ENCODE peak calls at places on chromosome 15, in five cellular contexts. One of them, this sample, is unnamed.

GRCh38 chr15:74995779-74996765 is 709 bp downstream of the SCAMP5 start:
- DNase-seq in lower lobe of right lung: no peak
- DNase-seq in cardiac muscle cell: peak; percentile 24
- DNase-seq in mucosa of descending colon: peak; percentile 22
- DNase-seq in psoas muscle: peak; percentile 26
- DNase-seq in this sample: no peak

GRCh38 chr15:80599359-80599758 is 95.8 kb upstream of the ABHD17C start:
- DNase-seq in psoas muscle: no peak
- DNase-seq in lower lobe of right lung: no peak
- DNase-seq in mucosa of descending colon: no peak
- DNase-seq in cardiac muscle cell: no peak
- DNase-seq in this sample: no peak

GRCh38 chr15:68347392-68347791 is 69.8 kb downstream of the FEM1B start:
- DNase-seq in psoas muscle: no peak
- DNase-seq in mucosa of descending colon: no peak
- DNase-seq in lower lobe of right lung: no peak
- DNase-seq in cardiac muscle cell: no peak
- DNase-seq in this sample: no peak

GRCh38 chr15:80514071-80514780 is 110.0 kb downstream of the ARNT2 start:
- DNase-seq in lower lobe of right lung: no peak
- DNase-seq in psoas muscle: no peak
- DNase-seq in cardiac muscle cell: no peak
- DNase-seq in mucosa of descending colon: no peak
- DNase-seq in this sample: no peak

GRCh38 chr15:68431037-68431791 is 749 bp downstream of the ITGA11 start:
- DNase-seq in psoas muscle: peak; percentile 65
- DNase-seq in lower lobe of right lung: no peak
- DNase-seq in mucosa of descending colon: no peak
- DNase-seq in cardiac muscle cell: peak; percentile 14
- DNase-seq in this sample: no peak

GRCh38 chr15:58438956-58439355 is 7.2 kb downstream of the LIPC start:
- DNase-seq in cardiac muscle cell: peak; percentile 66
- DNase-seq in mucosa of descending colon: peak; percentile 70
- DNase-seq in psoas muscle: no peak
- DNase-seq in lower lobe of right lung: no peak
- DNase-seq in this sample: peak; percentile 54

GRCh38 chr15:21260966-21261395 is 179.3 kb downstream of the POTEB3 start:
- DNase-seq in cardiac muscle cell: no peak
- DNase-seq in lower lobe of right lung: peak; percentile 53
- DNase-seq in mucosa of descending colon: no peak
- DNase-seq in psoas muscle: peak; percentile 17
- DNase-seq in this sample: no peak

GRCh38 chr15:58053236-58054153 is 12.0 kb downstream of the ALDH1A2 start:
- DNase-seq in mucosa of descending colon: no peak
- DNase-seq in cardiac muscle cell: no peak
- DNase-seq in lower lobe of right lung: no peak
- DNase-seq in psoas muscle: no peak
- DNase-seq in this sample: no peak

GRCh38 chr15:77354064-77354463 is 65.8 kb downstream of the PEAK1 start:
- DNase-seq in lower lobe of right lung: no peak
- DNase-seq in cardiac muscle cell: no peak
- DNase-seq in psoas muscle: no peak
- DNase-seq in mucosa of descending colon: no peak
- DNase-seq in this sample: no peak

GRCh38 chr15:34014556-34014955 is 24.4 kb downstream of the AVEN start:
- DNase-seq in mucosa of descending colon: no peak
- DNase-seq in cardiac muscle cell: no peak
- DNase-seq in lower lobe of right lung: no peak
- DNase-seq in psoas muscle: no peak
- DNase-seq in this sample: no peak

GRCh38 chr15:77168616-77169015 is 97.7 kb upstream of the TSPAN3 start:
- DNase-seq in mucosa of descending colon: no peak
- DNase-seq in psoas muscle: no peak
- DNase-seq in lower lobe of right lung: no peak
- DNase-seq in cardiac muscle cell: no peak
- DNase-seq in this sample: no peak

GRCh38 chr15:100714749-100715342 is 112.5 kb downstream of the ASB7 start:
- DNase-seq in cardiac muscle cell: peak; percentile 74
- DNase-seq in lower lobe of right lung: no peak
- DNase-seq in mucosa of descending colon: no peak
- DNase-seq in psoas muscle: no peak
- DNase-seq in this sample: no peak

GRCh38 chr15:38660726-38661125 is 96.1 kb upstream of the RASGRP1 start:
- DNase-seq in mucosa of descending colon: no peak
- DNase-seq in psoas muscle: no peak
- DNase-seq in cardiac muscle cell: no peak
- DNase-seq in lower lobe of right lung: no peak
- DNase-seq in this sample: no peak

GRCh38 chr15:49145651-49146609 is 9.5 kb downstream of the COPS2 start:
- DNase-seq in mucosa of descending colon: peak; percentile 70
- DNase-seq in psoas muscle: no peak
- DNase-seq in lower lobe of right lung: no peak
- DNase-seq in cardiac muscle cell: peak; percentile 67
- DNase-seq in this sample: peak; percentile 37

GRCh38 chr15:31905054-31905453 is 125.3 kb upstream of the CHRNA7 start:
- DNase-seq in cardiac muscle cell: peak; percentile 11
- DNase-seq in psoas muscle: no peak
- DNase-seq in lower lobe of right lung: no peak
- DNase-seq in mucosa of descending colon: peak; percentile 88
- DNase-seq in this sample: no peak

GRCh38 chr15:67880651-67881182 is 40.9 kb upstream of the RNU6-1 start:
- DNase-seq in lower lobe of right lung: no peak
- DNase-seq in cardiac muscle cell: no peak
- DNase-seq in mucosa of descending colon: peak; percentile 29
- DNase-seq in psoas muscle: no peak
- DNase-seq in this sample: no peak

GRCh38 chr15:76335129-76335850 is 1.3 kb upstream of the ISL2 start:
- DNase-seq in lower lobe of right lung: no peak
- DNase-seq in mucosa of descending colon: peak; percentile 26
- DNase-seq in psoas muscle: no peak
- DNase-seq in cardiac muscle cell: peak; percentile 17
- DNase-seq in this sample: no peak

GRCh38 chr15:66459818-66460615 is 37.5 kb downstream of the SNAPC5 start:
- DNase-seq in lower lobe of right lung: no peak
- DNase-seq in cardiac muscle cell: no peak
- DNase-seq in mucosa of descending colon: no peak
- DNase-seq in psoas muscle: no peak
- DNase-seq in this sample: no peak

GRCh38 chr15:33292718-33293307 is 18.0 kb upstream of the RYR3 start:
- DNase-seq in psoas muscle: peak; percentile 24
- DNase-seq in mucosa of descending colon: peak; percentile 73
- DNase-seq in cardiac muscle cell: peak; percentile 84
- DNase-seq in lower lobe of right lung: no peak
- DNase-seq in this sample: peak; percentile 59

GRCh38 chr15:33242165-33242564 is 47.7 kb upstream of the FMN1 start:
- DNase-seq in cardiac muscle cell: peak; percentile 18
- DNase-seq in mucosa of descending colon: no peak
- DNase-seq in lower lobe of right lung: no peak
- DNase-seq in psoas muscle: no peak
- DNase-seq in this sample: no peak

GRCh38 chr15:40111888-40112287 is 3.2 kb upstream of the BMF start:
- DNase-seq in psoas muscle: no peak
- DNase-seq in cardiac muscle cell: no peak
- DNase-seq in lower lobe of right lung: no peak
- DNase-seq in mucosa of descending colon: no peak
- DNase-seq in this sample: no peak

DNA sequence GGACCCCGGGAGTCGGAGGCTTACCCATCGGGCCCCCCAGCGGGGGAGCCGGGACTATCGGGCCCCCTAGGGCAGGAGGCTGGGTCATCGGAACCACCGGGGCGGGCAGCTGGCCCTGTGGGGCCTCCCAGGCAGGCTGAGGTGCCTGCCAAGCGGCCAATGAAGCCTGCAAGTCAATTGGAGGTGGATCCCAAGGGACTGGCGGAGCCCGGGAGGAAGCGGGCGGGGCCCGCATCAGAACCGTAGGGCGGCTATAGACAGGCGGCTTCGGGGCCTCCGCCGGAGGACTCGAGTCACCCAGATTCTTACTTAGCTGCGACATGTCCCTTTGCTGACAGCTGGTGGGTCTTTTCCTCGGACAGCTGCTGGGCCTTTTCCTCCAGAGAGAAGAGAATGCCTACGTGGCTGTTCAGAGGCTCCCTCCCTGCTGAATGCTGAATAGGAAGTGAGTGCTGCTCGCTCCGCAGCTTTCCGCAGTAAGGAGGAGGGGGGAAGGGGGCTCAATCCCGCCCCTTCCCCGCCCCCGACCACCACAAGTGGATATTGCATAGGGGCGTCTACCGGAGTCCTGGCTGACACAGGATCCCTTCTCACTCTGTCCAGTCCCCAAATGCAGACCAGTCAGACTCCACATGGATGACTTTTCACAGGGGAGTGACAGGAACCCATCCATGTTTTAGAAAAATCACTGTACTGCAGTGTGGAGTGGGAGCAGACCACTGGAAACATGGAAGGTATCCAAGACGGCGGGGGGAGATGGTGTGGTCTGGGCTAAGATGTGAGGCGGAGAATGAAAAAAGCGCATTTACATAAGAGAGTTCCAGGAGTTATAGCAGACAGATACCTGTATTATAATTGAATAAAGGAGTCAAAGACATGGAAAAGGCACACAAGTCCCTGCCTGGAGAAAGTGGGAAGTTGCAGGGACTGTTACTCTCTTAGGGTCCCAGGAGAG is at the start of gene MAGEL2:
- DNase-seq in lower lobe of right lung: peak; percentile 28
- DNase-seq in psoas muscle: no peak
- DNase-seq in mucosa of descending colon: no peak
- DNase-seq in cardiac muscle cell: peak; percentile 66
- DNase-seq in this sample: no peak
- H3K4me3 ChIP-seq in lower lobe of right lung: peak within 1 kb of the TSS; percentile 37
- H3K4me3 ChIP-seq in psoas muscle: peak within 1 kb of the TSS; percentile 38
- H3K4me3 ChIP-seq in mucosa of descending colon: no peak within 1 kb of the TSS
- H3K4me3 ChIP-seq in cardiac muscle cell: peak within 1 kb of the TSS; percentile 47
- H3K4me3 ChIP-seq in this sample: no peak within 1 kb of the TSS

GRCh38 chr15:52790941-52791751 is 1.0 kb upstream of the ONECUT1 start:
- DNase-seq in lower lobe of right lung: peak; percentile 44
- DNase-seq in psoas muscle: no peak
- DNase-seq in mucosa of descending colon: no peak
- DNase-seq in cardiac muscle cell: peak; percentile 63
- DNase-seq in this sample: no peak
- TF ChIP-seq CTCF in lower lobe of right lung: no peak
- TF ChIP-seq CTCF in psoas muscle: no peak
- TF ChIP-seq CTCF in mucosa of descending colon: no peak
- TF ChIP-seq CTCF in cardiac muscle cell: peak; percentile 15
- TF ChIP-seq CTCF in this sample: no peak

DNA sequence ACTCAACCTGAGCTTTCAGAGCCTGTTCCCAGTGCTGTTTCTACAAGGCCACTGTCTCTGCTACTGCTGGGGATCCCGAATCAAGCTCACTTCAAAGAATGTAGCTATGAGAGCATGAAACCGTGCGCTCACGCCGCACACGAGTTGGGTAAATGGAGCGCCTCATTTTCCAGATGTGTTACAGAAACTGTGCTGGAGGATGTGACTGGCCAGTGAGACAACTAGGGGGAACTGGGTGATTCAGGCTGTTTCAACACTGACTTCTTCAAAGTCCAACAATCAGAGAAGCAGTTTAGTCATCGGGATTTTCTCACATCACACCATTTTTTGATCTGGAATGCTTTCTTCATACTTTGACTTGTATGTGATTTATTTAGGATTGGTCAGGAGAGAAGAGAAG is 3.5 kb downstream of the ZNF710 start:
- DNase-seq in cardiac muscle cell: no peak
- DNase-seq in lower lobe of right lung: peak; percentile 55
- DNase-seq in mucosa of descending colon: no peak
- DNase-seq in psoas muscle: peak; percentile 56
- DNase-seq in this sample: no peak
- H3K4me1 ChIP-seq in cardiac muscle cell: peaks cover 20% of the 10 kb centered on the region
- H3K4me1 ChIP-seq in lower lobe of right lung: peaks cover 74% of the 10 kb centered on the region
- H3K4me1 ChIP-seq in mucosa of descending colon: peaks cover 39% of the 10 kb centered on the region
- H3K4me1 ChIP-seq in psoas muscle: peaks cover 62% of the 10 kb centered on the region
- H3K4me1 ChIP-seq in this sample: peaks cover 40% of the 10 kb centered on the region

DNA sequence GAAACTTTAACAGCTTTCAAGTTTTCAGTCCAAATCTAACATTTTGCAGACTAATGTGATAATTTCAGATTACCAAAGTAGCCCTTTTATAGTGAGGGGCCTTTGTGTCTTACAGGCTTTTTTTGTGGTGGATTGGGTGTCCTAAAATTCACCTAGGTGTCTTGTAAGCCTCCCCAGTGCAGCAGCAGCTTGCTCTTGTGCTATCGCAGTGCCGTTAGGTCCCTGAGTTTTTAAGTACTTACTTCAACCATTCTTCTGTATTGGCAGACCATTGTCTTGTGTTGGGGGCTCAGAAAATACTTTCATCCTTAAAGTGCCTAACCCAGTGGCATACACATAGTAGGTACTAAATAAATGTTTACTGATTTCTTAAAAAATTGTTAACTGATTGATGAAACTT is 2.1 kb downstream of the PDE8A start:
- DNase-seq in mucosa of descending colon: peak; percentile 25
- DNase-seq in cardiac muscle cell: no peak
- DNase-seq in lower lobe of right lung: no peak
- DNase-seq in psoas muscle: no peak
- DNase-seq in this sample: no peak
- H3K4me3 ChIP-seq in mucosa of descending colon: no peak overlapping the region
- H3K4me3 ChIP-seq in cardiac muscle cell: no peak overlapping the region
- H3K4me3 ChIP-seq in lower lobe of right lung: peak overlapping the region; percentile 94
- H3K4me3 ChIP-seq in psoas muscle: peak overlapping the region; percentile 93
- H3K4me3 ChIP-seq in this sample: peak overlapping the region; percentile 14

DNA sequence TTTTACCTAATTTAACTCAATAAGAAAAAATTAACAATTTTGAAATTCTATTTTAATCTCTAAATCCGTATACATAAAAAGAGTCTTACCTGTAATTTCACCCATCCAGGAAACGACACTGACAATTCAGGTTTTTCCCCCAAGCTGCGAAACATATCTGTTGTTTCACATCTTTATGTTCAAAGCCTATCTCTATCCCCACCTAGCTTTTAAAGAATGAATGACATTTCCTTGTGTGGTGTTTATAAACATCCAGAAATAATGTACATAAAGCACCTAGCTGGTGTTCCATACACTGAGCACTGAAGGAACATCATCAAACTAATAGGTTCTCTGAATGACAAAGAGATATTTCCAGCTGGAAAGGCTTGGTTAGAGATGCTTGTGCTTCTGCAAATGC is 867.8 kb downstream of the SQOR start:
- DNase-seq in mucosa of descending colon: no peak
- DNase-seq in psoas muscle: no peak
- DNase-seq in lower lobe of right lung: no peak
- DNase-seq in cardiac muscle cell: peak; percentile 2
- DNase-seq in this sample: peak; percentile 2
- TF ChIP-seq CTCF in mucosa of descending colon: no peak
- TF ChIP-seq CTCF in psoas muscle: no peak
- TF ChIP-seq CTCF in lower lobe of right lung: no peak
- TF ChIP-seq CTCF in cardiac muscle cell: no peak
- TF ChIP-seq CTCF in this sample: peak; percentile 11

GRCh38 chr15:64521726-64522164 is 61.4 kb downstream of the ZNF609 start:
- DNase-seq in mucosa of descending colon: no peak
- DNase-seq in lower lobe of right lung: no peak
- DNase-seq in cardiac muscle cell: peak; percentile 55
- DNase-seq in psoas muscle: peak; percentile 26
- DNase-seq in this sample: peak; percentile 79
- H3K4me1 ChIP-seq in mucosa of descending colon: peaks cover 12% of the 10 kb centered on the region
- H3K4me1 ChIP-seq in lower lobe of right lung: peaks cover 27% of the 10 kb centered on the region
- H3K4me1 ChIP-seq in cardiac muscle cell: peaks cover 36% of the 10 kb centered on the region
- H3K4me1 ChIP-seq in psoas muscle: peaks cover 27% of the 10 kb centered on the region
- H3K4me1 ChIP-seq in this sample: peaks cover 22% of the 10 kb centered on the region

GRCh38 chr15:53978248-53978906 is at the start of gene UNC13C:
- DNase-seq in psoas muscle: peak; percentile 23
- DNase-seq in lower lobe of right lung: peak; percentile 46
- DNase-seq in mucosa of descending colon: peak; percentile 4
- DNase-seq in cardiac muscle cell: peak; percentile 68
- DNase-seq in this sample: no peak
- H3K4me3 ChIP-seq in psoas muscle: peak within 1 kb of the TSS; percentile 48
- H3K4me3 ChIP-seq in lower lobe of right lung: peak within 1 kb of the TSS; percentile 39
- H3K4me3 ChIP-seq in mucosa of descending colon: no peak within 1 kb of the TSS
- H3K4me3 ChIP-seq in cardiac muscle cell: peak within 1 kb of the TSS; percentile 27
- H3K4me3 ChIP-seq in this sample: no peak within 1 kb of the TSS

This sample was measured in Caco-2.